ENCODE peak calls at places on chromosomes 6 and 20, in six cellular contexts. E is right cardiac atrium; O is breast epithelium; C is heart right ventricle; L is CD8-positive, alpha-beta memory T cell; A is keratinocyte. M is an unnamed sample. For H3K4me1 and H3K9me3, the result is how much of the 10 kb centered on the place peaks cover.

GRCh38 chr6:52544325-52545022 is 32.4 kb downstream of the TRAM2 start:
- DNase-seq in E (no peak), O (no peak), C (no peak), L (no peak), A (no peak), M (no peak)

GRCh38 chr6:87705070-87705691 is 3.1 kb upstream of the AKIRIN2 start:
- DNase-seq in E (no peak), O (no peak), C (no peak), L (no peak), A (no peak), M (no peak)

GRCh38 chr6:167267896-167268528 is 23.1 kb upstream of the UNC93A start:
- DNase-seq in E (no peak), O (no peak), C (no peak), L (no peak), A (no peak), M (no peak)

GRCh38 chr20:36128463-36129176 is 25.9 kb upstream of the EPB41L1 start:
- DNase-seq in E (no peak), O (no peak), C (no peak), L (no peak), A (no peak), M (no peak)

GRCh38 chr6:34701199-34701598 is 4.6 kb upstream of the ILRUN start:
- DNase-seq in E (no peak), O (no peak), C (no peak), L (no peak), A (no peak), M (no peak)

GRCh38 chr6:107709341-107709740 is 114.8 kb downstream of the SCML4 start:
- DNase-seq in E (no peak), O (no peak), C (no peak), L (no peak), A (no peak), M (no peak)

GRCh38 chr20:6746901-6747609 is 20.4 kb upstream of the BMP2 start:
- DNase-seq in E (no peak), O (no peak), C (no peak), L (no peak), A (peak), M (no peak)

GRCh38 chr6:3757241-3757641 is 5.7 kb upstream of the PXDC1 start:
- DNase-seq in E (no peak), O (no peak), C (no peak), L (no peak), A (no peak), M (no peak)

GRCh38 chr20:34736106-34736505 is 32.0 kb downstream of the TP53INP2 start:
- DNase-seq in E (no peak), O (no peak), C (no peak), L (no peak), A (no peak), M (no peak)

GRCh38 chr20:63661959-63662812 is 4.1 kb downstream of the RTEL1 start:
- DNase-seq in E (peak), O (no peak), C (no peak), L (peak), A (no peak), M (no peak)

GRCh38 chr6:135686784-135687301 is 164.7 kb upstream of the PDE7B start:
- DNase-seq in E (no peak), O (no peak), C (no peak), L (no peak), A (no peak), M (no peak)

GRCh38 chr20:1894951-1895673 is at the start of gene SIRPA:
- DNase-seq in E (peak), O (no peak), C (peak), L (no peak), A (no peak), M (peak)

GRCh38 chr6:68638225-68638900 is 3.3 kb downstream of the ADGRB3 start:
- DNase-seq in E (no peak), O (no peak), C (peak), L (no peak), A (no peak), M (peak)

GRCh38 chr20:4949833-4950178 is 51.5 kb downstream of the SLC23A2 start:
- DNase-seq in E (no peak), O (no peak), C (no peak), L (no peak), A (no peak), M (no peak)

GRCh38 chr20:49983848-49984408 is 1.1 kb downstream of the SNAI1 start:
- DNase-seq in E (peak), O (no peak), C (peak), L (no peak), A (no peak), M (peak)

GRCh38 chr6:143163621-143164020 is 102.9 kb downstream of the AIG1 start:
- DNase-seq in E (no peak), O (no peak), C (no peak), L (no peak), A (no peak), M (no peak)

GRCh38 chr6:143165315-143165855 is 104.7 kb downstream of the AIG1 start:
- DNase-seq in E (no peak), O (no peak), C (no peak), L (no peak), A (no peak), M (no peak)

GRCh38 chr6:143164565-143165105 is 103.9 kb downstream of the AIG1 start:
- DNase-seq in E (no peak), O (no peak), C (no peak), L (no peak), A (no peak), M (no peak)

GRCh38 chr6:143167224-143167623 is 106.5 kb downstream of the AIG1 start:
- DNase-seq in E (no peak), O (no peak), C (no peak), L (no peak), A (no peak), M (no peak)

GRCh38 chr6:143166247-143166695 is 105.6 kb downstream of the AIG1 start:
- DNase-seq in E (no peak), O (no peak), C (no peak), L (no peak), A (no peak), M (no peak)
- H3K27ac ChIP-seq in E (no peak), O (no peak), C (no peak), L (peak), A (no peak), M (peak)

GRCh38 chr6:7262746-7263335 is 50.2 kb downstream of the SSR1 start:
- DNase-seq in E (peak), O (peak), C (no peak), L (no peak), A (no peak), M (peak)

GRCh38 chr6:7261030-7261841 is 51.8 kb downstream of the SSR1 start:
- DNase-seq in E (peak), O (peak), C (peak), L (no peak), A (peak), M (peak)

GRCh38 chr6:7262037-7262461 is 51.0 kb downstream of the SSR1 start:
- DNase-seq in E (peak), O (peak), C (no peak), L (no peak), A (peak), M (peak)

GRCh38 chr6:7264686-7265384 is 48.2 kb downstream of the SSR1 start:
- DNase-seq in E (peak), O (no peak), C (no peak), L (no peak), A (no peak), M (no peak)

GRCh38 chr6:7264041-7264440 is 49.0 kb downstream of the SSR1 start:
- DNase-seq in E (peak), O (peak), C (no peak), L (no peak), A (no peak), M (peak)
- H3K4me1 ChIP-seq in E (under half), O (under half), C (under half), L (under half), A (under half), M (under half)

GRCh38 chr6:16181429-16182359 is 52.8 kb downstream of the MYLIP start:
- DNase-seq in E (no peak), O (no peak), C (no peak), L (no peak), A (no peak), M (no peak)
- H3K9me3 ChIP-seq in E (under half), O (under half), C (under half), L (under half), A (under half), M (under half)

GRCh38 chr6:144362042-144363018 is 77.2 kb downstream of the UTRN start:
- DNase-seq in E (no peak), O (no peak), C (no peak), L (no peak), A (no peak), M (no peak)
- H3K27ac ChIP-seq in E (peak), O (peak), C (peak), L (no peak), A (no peak), M (peak)